ENCODE peak calls at places on chromosomes 4 and X, in four cellular contexts. G is stimulated activated CD4-positive, alpha-beta T cell treated with anti-CD3 and anti-CD28 coated beads, Interleukin-4, amount 100 ng/mL, for 24 hours; Y is naive thymus-derived CD4-positive, alpha-beta T cell; K is H9. Q is an unnamed sample.

GRCh38 chr4:109465065-109465464 is 31.4 kb downstream of the SEC24B start:
- DNase-seq in G (no peak), Y (no peak), K (no peak), Q (no peak)

GRCh38 chrX:154805696-154806091 is 409 bp upstream of the MPP1 start:
- DNase-seq in G (no peak), Y (no peak), K (no peak), Q (no peak)

GRCh38 chr4:3880595-3881120 is 114.5 kb downstream of the ADRA2C start:
- DNase-seq in G (peak; percentile 75), Y (peak; percentile 66), K (peak; percentile 91), Q (peak; percentile 84)

GRCh38 chrX:107725761-107726555 is 49.6 kb downstream of the TSC22D3 start:
- DNase-seq in G (no peak), Y (no peak), K (no peak), Q (no peak)

GRCh38 chr4:95107635-95108034 is 349.9 kb downstream of the BMPR1B start:
- DNase-seq in G (no peak), Y (no peak), K (no peak), Q (no peak)

GRCh38 chrX:51891821-51892551 is 1.4 kb upstream of the MAGED1 start:
- DNase-seq in G (no peak), Y (no peak), K (no peak), Q (no peak)

GRCh38 chr4:1449475-1449832 is 43.2 kb upstream of the NKX1-1 start:
- DNase-seq in G (no peak), Y (no peak), K (peak; percentile 26), Q (no peak)

GRCh38 chrX:138504254-138504653 is 207.3 kb downstream of the FGF13 start:
- DNase-seq in G (no peak), Y (no peak), K (no peak), Q (no peak)

GRCh38 chr4:184148871-184149637 is 68.6 kb downstream of the ENPP6 start:
- DNase-seq in G (no peak), Y (no peak), K (no peak), Q (no peak)

GRCh38 chrX:2846992-2847391 is 18.3 kb downstream of the GYG2 start:
- DNase-seq in G (no peak), Y (no peak), K (no peak), Q (no peak)

GRCh38 chr4:6116696-6117285 is 83.6 kb downstream of the JAKMIP1 start:
- DNase-seq in G (no peak), Y (no peak), K (no peak), Q (no peak)

GRCh38 chr4:40413396-40413795 is 78.3 kb downstream of the CHRNA9 start:
- DNase-seq in G (no peak), Y (no peak), K (no peak), Q (no peak)

GRCh38 chrX:84219551-84219950 is 31.6 kb upstream of the RPS6KA6 start:
- DNase-seq in G (no peak), Y (no peak), K (no peak), Q (no peak)

GRCh38 chr4:10118355-10119004 is 1.9 kb upstream of the WDR1 start:
- DNase-seq in G (peak; percentile 39), Y (no peak), K (no peak), Q (no peak)

GRCh38 chr4:56215901-56216300 is 171.4 kb downstream of the AASDH start:
- DNase-seq in G (no peak), Y (no peak), K (peak; percentile 42), Q (no peak)

GRCh38 chr4:158259955-158260575 is 49.8 kb downstream of the TMEM144 start:
- DNase-seq in G (no peak), Y (no peak), K (no peak), Q (no peak)

GRCh38 chr4:55214172-55214571 is 88.8 kb upstream of the KDR start:
- DNase-seq in G (no peak), Y (no peak), K (no peak), Q (no peak)

GRCh38 chr4:108244576-108244975 is 75.8 kb upstream of the LEF1 start:
- DNase-seq in G (no peak), Y (no peak), K (no peak), Q (no peak)

GRCh38 chr4:45629717-45630116 is 494.1 kb downstream of the GABRG1 start:
- DNase-seq in G (no peak), Y (no peak), K (no peak), Q (no peak)

GRCh38 chr4:1713003-1713397 is 881 bp upstream of the SLBP start:
- DNase-seq in G (no peak), Y (no peak), K (no peak), Q (no peak)

GRCh38 chrX:39050427-39050826 is 249.2 kb downstream of the MID1IP1 start:
- DNase-seq in G (no peak), Y (no peak), K (no peak), Q (no peak)

GRCh38 chrX:80246273-80246672 is 174.0 kb upstream of the TENT5D start:
- DNase-seq in G (no peak), Y (no peak), K (no peak), Q (no peak)

GRCh38 chr4:47525154-47525819 is 40.2 kb downstream of the ATP10D start:
- DNase-seq in G (no peak), Y (no peak), K (no peak), Q (no peak)

GRCh38 chr4:40507977-40508376 is 121.7 kb downstream of the RBM47 start:
- DNase-seq in G (no peak), Y (no peak), K (no peak), Q (no peak)

GRCh38 chr4:138200236-138200590 is 41.9 kb downstream of the SLC7A11 start:
- DNase-seq in G (no peak), Y (no peak), K (no peak), Q (no peak)

GRCh38 chrX:44244008-44244407 is 99.5 kb downstream of the EFHC2 start:
- DNase-seq in G (no peak), Y (no peak), K (no peak), Q (no peak)

GRCh38 chr4:62159876-62160275 is 959.8 kb downstream of the ADGRL3 start:
- DNase-seq in G (no peak), Y (no peak), K (no peak), Q (no peak)

GRCh38 chr4:99844048-99844447 is 27.4 kb downstream of the DAPP1 start:
- DNase-seq in G (no peak), Y (no peak), K (no peak), Q (no peak)

GRCh38 chrX:67604979-67605703 is 61.3 kb downstream of the AR start:
- DNase-seq in G (no peak), Y (no peak), K (no peak), Q (peak; percentile 43)

GRCh38 chr4:42676066-42676951 is 19.4 kb upstream of the ATP8A1 start:
- DNase-seq in G (no peak), Y (no peak), K (no peak), Q (no peak)

GRCh38 chrX:55187281-55187680 is 32.9 kb upstream of the PAGE5 start:
- DNase-seq in G (no peak), Y (no peak), K (no peak), Q (no peak)

GRCh38 chr4:42638993-42639392 is 17.9 kb downstream of the ATP8A1 start:
- DNase-seq in G (no peak), Y (no peak), K (no peak), Q (no peak)

GRCh38 chr4:134560728-134561127 is 359.1 kb upstream of the PABPC4L start:
- DNase-seq in G (no peak), Y (no peak), K (no peak), Q (no peak)

GRCh38 chrX:136759968-136760367 is 20.8 kb downstream of the ARHGEF6 start:
- DNase-seq in G (no peak), Y (no peak), K (peak; percentile 35), Q (peak; percentile 35)

GRCh38 chr4:102761478-102761790 is 666 bp upstream of the MANBA start:
- DNase-seq in G (no peak), Y (no peak), K (no peak), Q (no peak)

GRCh38 chrX:40471965-40472648 is 108.7 kb upstream of the ATP6AP2 start:
- DNase-seq in G (peak; percentile 8), Y (peak; percentile 21), K (peak; percentile 72), Q (peak; percentile 43)

GRCh38 chr4:188941524-188942109 is 802.4 kb downstream of the TRIML1 start:
- DNase-seq in G (no peak), Y (no peak), K (no peak), Q (no peak)

GRCh38 chr4:173218411-173219125 is 50.0 kb downstream of the GALNT7 start:
- DNase-seq in G (no peak), Y (no peak), K (no peak), Q (no peak)

GRCh38 chr4:113276448-113277158 is 227.2 kb downstream of the ANK2 start:
- DNase-seq in G (no peak), Y (no peak), K (no peak), Q (no peak)

Q was measured in NT2/D1.